ENCODE peak calls at places on chromosomes 16 and 17, in six cellular contexts. W, J, Z, H, U and I are unnamed samples.

GRCh38 chr17:1649116-1649843 is 386 bp downstream of the RILP start:
- DNase-seq in H (peak; percentile 86), W (peak; percentile 87), U (no peak), J (peak; percentile 77), Z (peak; percentile 77), I (no peak)

GRCh38 chr17:82287849-82288601 is 14.5 kb upstream of the CSNK1D start:
- DNase-seq in W (peak; percentile 89), U (peak; percentile 98), Z (no peak), J (peak; percentile 88), H (no peak), I (no peak)

GRCh38 chr16:85172465-85173071 is 60.3 kb upstream of the CIBAR2 start:
- DNase-seq in H (peak; percentile 77), Z (no peak), W (peak; percentile 52), J (peak; percentile 69), U (no peak), I (no peak)

GRCh38 chr16:17408955-17409441 is 61.8 kb downstream of the XYLT1 start:
- DNase-seq in H (no peak), J (no peak), W (no peak), Z (peak; percentile 72), U (no peak), I (no peak)

GRCh38 chr17:82938486-82939212 is 98.8 kb upstream of the ZNF750 start:
- DNase-seq in Z (no peak), U (no peak), H (no peak), W (no peak), J (no peak), I (no peak)

GRCh38 chr16:17238285-17239028 is 232.3 kb downstream of the XYLT1 start:
- DNase-seq in J (no peak), Z (no peak), H (no peak), U (no peak), W (no peak), I (no peak)

GRCh38 chr16:6695666-6696065 is 637.0 kb upstream of the RBFOX1 start:
- DNase-seq in W (no peak), H (no peak), J (no peak), U (no peak), Z (no peak), I (no peak)

GRCh38 chr16:71622088-71622487 is 3.9 kb upstream of the MARVELD3 start:
- DNase-seq in W (no peak), Z (no peak), H (no peak), J (no peak), U (no peak), I (no peak)

GRCh38 chr16:79589495-79590134 is 10.9 kb downstream of the MAF start:
- DNase-seq in H (no peak), W (no peak), U (no peak), J (no peak), Z (no peak), I (no peak)

GRCh38 chr16:35147556-35148504 is 1688.4 kb downstream of the TP53TG3F start:
- DNase-seq in Z (no peak), H (no peak), J (no peak), W (no peak), U (no peak), I (no peak)

GRCh38 chr16:56372013-56372634 is 53.2 kb downstream of the AMFR start:
- DNase-seq in J (no peak), W (no peak), H (no peak), Z (no peak), U (no peak), I (no peak)

GRCh38 chr17:55264640-55265298 is at the start of gene HLF:
- DNase-seq in J (peak; percentile 70), U (peak; percentile 30), W (no peak), H (peak; percentile 90), Z (peak; percentile 73), I (no peak)

GRCh38 chr17:40433551-40434384 is 9.5 kb upstream of the IGFBP4 start:
- DNase-seq in U (no peak), J (no peak), W (no peak), Z (peak; percentile 34), H (no peak), I (no peak)

GRCh38 chr17:10756146-10756545 is 26.3 kb upstream of the TMEM220 start:
- DNase-seq in Z (no peak), U (no peak), W (no peak), J (no peak), H (no peak), I (no peak)

GRCh38 chr16:24174977-24175376 is 81.2 kb upstream of the CACNG3 start:
- DNase-seq in H (no peak), Z (no peak), U (no peak), W (no peak), J (no peak), I (no peak)

GRCh38 chr16:24174504-24174903 is 81.6 kb upstream of the CACNG3 start:
- DNase-seq in Z (no peak), H (no peak), U (no peak), W (no peak), J (no peak), I (no peak)

GRCh38 chr16:24178496-24178895 is 77.6 kb upstream of the CACNG3 start:
- DNase-seq in W (no peak), U (no peak), Z (peak; percentile 8), H (no peak), J (no peak), I (no peak)

DNA sequence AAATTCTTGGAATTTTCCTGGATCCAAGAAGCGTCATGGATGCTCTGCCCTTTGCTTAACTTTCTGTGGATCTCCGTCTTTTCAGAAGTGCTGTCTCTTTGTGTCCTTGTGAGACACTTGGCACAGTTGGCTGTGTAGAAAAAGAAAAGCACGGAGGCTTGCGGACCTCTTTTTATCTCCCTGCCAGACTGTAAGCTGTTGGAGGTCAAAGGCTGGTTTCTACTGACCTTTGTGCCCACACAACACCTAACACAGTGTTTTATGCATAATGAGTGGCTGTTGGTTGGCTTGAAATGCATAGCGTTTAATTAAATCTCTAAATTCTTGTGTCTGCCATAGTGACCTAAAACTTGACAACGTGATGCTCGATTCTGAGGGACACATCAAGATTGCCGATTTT is 75.7 kb upstream of the CACNG3 start:
- DNase-seq in W (no peak), H (no peak), Z (no peak), J (no peak), U (no peak), I (no peak)
- H3K4me3 ChIP-seq in W (no peak overlapping the region), H (no peak overlapping the region), Z (no peak overlapping the region), J (no peak overlapping the region), U (no peak overlapping the region), I (no peak overlapping the region)

GRCh38 chr17:75344664-75345063 is 55.4 kb upstream of the SLC25A19 start:
- DNase-seq in J (no peak), H (no peak), U (no peak), Z (peak; percentile 84), W (no peak), I (no peak)
- H3K4me3 ChIP-seq in J (no peak overlapping the region), H (no peak overlapping the region), U (no peak overlapping the region), Z (peak overlapping the region; percentile 49), W (no peak overlapping the region), I (no peak overlapping the region)

DNA sequence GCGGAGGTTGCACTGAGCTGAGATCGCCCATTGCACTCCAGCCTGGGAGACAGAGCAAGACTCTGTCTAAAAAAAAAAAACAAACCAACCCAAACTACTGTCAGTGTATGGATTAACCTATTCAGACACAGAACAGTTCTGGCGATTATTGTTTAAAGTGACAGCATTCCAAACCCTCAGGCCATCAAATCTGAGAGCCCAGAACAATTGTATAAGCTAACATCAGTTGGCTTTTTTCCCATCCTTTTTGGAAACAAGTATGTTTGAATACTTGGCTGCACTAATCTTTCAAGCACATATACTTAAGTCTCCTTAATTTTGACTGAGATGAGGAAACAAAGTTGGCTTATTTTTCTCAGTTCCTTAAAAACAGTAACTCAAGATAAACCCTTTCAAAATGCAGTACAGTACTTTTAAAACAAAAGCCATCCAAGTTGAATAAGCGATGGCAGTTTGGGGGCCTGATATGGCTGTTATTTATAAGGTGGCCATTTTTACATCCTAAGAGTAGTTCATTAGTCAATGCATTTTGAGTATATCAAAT is 1.4 kb downstream of the ZSWIM7 start:
- DNase-seq in W (no peak), H (no peak), J (peak; percentile 64), Z (no peak), U (no peak), I (no peak)
- H3K4me3 ChIP-seq in W (peak overlapping the region; percentile 85), H (peak overlapping the region; percentile 86), J (peak overlapping the region; percentile 94), Z (peak overlapping the region; percentile 94), U (no peak overlapping the region), I (peak overlapping the region; percentile 71)

DNA sequence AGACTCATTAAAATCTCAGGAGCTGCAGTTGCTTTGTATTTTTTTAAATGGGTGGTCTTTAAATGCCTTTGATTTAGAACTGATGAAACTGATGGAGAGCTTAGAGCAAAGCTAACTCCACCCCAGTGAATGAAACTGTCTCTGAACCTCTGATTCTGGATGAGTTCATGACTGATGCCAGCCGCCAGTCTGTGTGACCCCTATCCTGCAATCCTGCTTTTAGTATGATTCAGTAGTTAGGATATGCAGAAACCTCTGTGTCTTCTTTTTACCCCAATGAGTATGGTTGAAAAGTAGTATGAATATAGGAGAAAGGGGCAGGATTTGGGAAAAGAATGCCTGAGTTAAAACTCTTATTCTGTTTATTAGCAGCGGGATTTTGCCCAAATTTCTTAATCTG is 12.3 kb upstream of the SALL1 start:
- DNase-seq in J (no peak), H (no peak), Z (no peak), W (no peak), U (no peak), I (no peak)
- H3K4me3 ChIP-seq in J (no peak overlapping the region), H (no peak overlapping the region), Z (no peak overlapping the region), W (no peak overlapping the region), U (no peak overlapping the region), I (no peak overlapping the region)

GRCh38 chr17:8187517-8188407 is 2.2 kb downstream of the BORCS6 start:
- DNase-seq in J (peak; percentile 98), W (peak; percentile 94), U (peak; percentile 75), Z (peak; percentile 93), H (peak; percentile 100), I (peak; percentile 100)
- H3K4me3 ChIP-seq in J (peak overlapping the region; percentile 88), W (peak overlapping the region; percentile 86), U (peak overlapping the region; percentile 79), Z (peak overlapping the region; percentile 83), H (peak overlapping the region; percentile 82), I (peak overlapping the region; percentile 90)